ENCODE peak calls at places on chromosomes 6 and 20, in ten cellular contexts. V is brain microvascular endothelial cell, A is mammary epithelial cell, G is uterus, O is A673, Z is esophagus muscularis mucosa, E is heart left ventricle, L is foreskin fibroblast, T is right atrium auricular region, X is astrocyte of the spinal cord. Q is an unnamed sample.

GRCh38 chr6:27839303-27840081 is 72.7 kb downstream of the OR2B2 start:
- DNase-seq in L (peak; percentile 75), X (peak; percentile 83), O (peak; percentile 62), G (peak; percentile 55), E (peak; percentile 45), V (peak; percentile 65), T (peak; percentile 77), A (peak; percentile 61), Z (no peak), Q (peak; percentile 64)

GRCh38 chr6:35343092-35343834 is 905 bp downstream of the PPARD start:
- DNase-seq in Z (no peak), E (peak; percentile 66), X (peak; percentile 33), O (no peak), V (no peak), T (no peak), A (peak; percentile 36), G (peak; percentile 51), L (no peak), Q (no peak)

GRCh38 chr6:26351544-26351953 is 13.4 kb upstream of the BTN3A2 start:
- DNase-seq in L (peak; percentile 98), G (no peak), T (no peak), Z (no peak), E (no peak), V (peak; percentile 98), O (peak; percentile 35), X (peak; percentile 85), A (peak; percentile 94), Q (peak; percentile 92)

GRCh38 chr6:158408552-158409130 is 96.4 kb downstream of the TULP4 start:
- DNase-seq in A (no peak), V (peak; percentile 84), L (peak; percentile 73), E (peak; percentile 84), O (peak; percentile 34), G (peak; percentile 45), X (peak; percentile 87), Z (peak; percentile 57), T (peak; percentile 66), Q (peak; percentile 9)

GRCh38 chr6:63649269-63649668 is 13.7 kb downstream of the PHF3 start:
- DNase-seq in A (no peak), V (no peak), Z (no peak), E (no peak), X (no peak), T (no peak), O (no peak), G (no peak), L (no peak), Q (no peak)

GRCh38 chr6:121436172-121436965 is 923 bp downstream of the GJA1 start:
- DNase-seq in T (no peak), G (no peak), O (peak; percentile 48), L (no peak), A (no peak), Z (no peak), X (no peak), V (no peak), E (no peak), Q (peak; percentile 13)

GRCh38 chr20:49281059-49281912 is 3.4 kb upstream of the ZNFX1 start:
- DNase-seq in V (peak; percentile 38), O (peak; percentile 60), E (no peak), L (no peak), G (no peak), A (no peak), X (no peak), T (no peak), Z (no peak), Q (peak; percentile 78)

GRCh38 chr20:1776608-1777475 is 118.4 kb upstream of the SIRPA start:
- DNase-seq in T (peak; percentile 92), V (peak; percentile 87), O (peak; percentile 93), G (peak; percentile 92), A (peak; percentile 80), X (peak; percentile 89), E (peak; percentile 92), L (peak; percentile 87), Z (peak; percentile 96), Q (peak; percentile 89)

GRCh38 chr6:75481936-75482593 is 11.5 kb downstream of the FILIP1 start:
- DNase-seq in Z (no peak), A (no peak), X (peak; percentile 27), V (peak; percentile 64), O (no peak), L (peak; percentile 70), E (no peak), G (peak; percentile 24), T (no peak), Q (no peak)

GRCh38 chr6:11129908-11130565 is 18.5 kb upstream of the ERVFRD-1 start:
- DNase-seq in Z (no peak), E (no peak), L (no peak), G (no peak), V (no peak), T (no peak), X (no peak), O (no peak), A (no peak), Q (no peak)

GRCh38 chr6:134714679-134715078 is 235.2 kb downstream of the ALDH8A1 start:
- DNase-seq in E (no peak), G (no peak), L (no peak), O (no peak), Z (no peak), T (no peak), A (peak; percentile 72), V (no peak), X (peak; percentile 34), Q (peak; percentile 86)

GRCh38 chr6:41966961-41967311 is 25.3 kb upstream of the CCND3 start:
- DNase-seq in O (no peak), X (peak; percentile 72), L (peak; percentile 41), V (peak; percentile 52), G (no peak), E (no peak), Z (no peak), T (no peak), A (peak; percentile 77), Q (peak; percentile 78)

GRCh38 chr20:52438326-52438963 is 246.9 kb upstream of the ZFP64 start:
- DNase-seq in T (no peak), A (no peak), V (no peak), X (no peak), L (no peak), E (no peak), O (no peak), Z (no peak), G (no peak), Q (no peak)

GRCh38 chr6:444653-445275 is 53.2 kb downstream of the IRF4 start:
- DNase-seq in Z (no peak), O (no peak), G (no peak), X (no peak), A (no peak), V (no peak), L (no peak), E (no peak), T (no peak), Q (no peak)

DNA sequence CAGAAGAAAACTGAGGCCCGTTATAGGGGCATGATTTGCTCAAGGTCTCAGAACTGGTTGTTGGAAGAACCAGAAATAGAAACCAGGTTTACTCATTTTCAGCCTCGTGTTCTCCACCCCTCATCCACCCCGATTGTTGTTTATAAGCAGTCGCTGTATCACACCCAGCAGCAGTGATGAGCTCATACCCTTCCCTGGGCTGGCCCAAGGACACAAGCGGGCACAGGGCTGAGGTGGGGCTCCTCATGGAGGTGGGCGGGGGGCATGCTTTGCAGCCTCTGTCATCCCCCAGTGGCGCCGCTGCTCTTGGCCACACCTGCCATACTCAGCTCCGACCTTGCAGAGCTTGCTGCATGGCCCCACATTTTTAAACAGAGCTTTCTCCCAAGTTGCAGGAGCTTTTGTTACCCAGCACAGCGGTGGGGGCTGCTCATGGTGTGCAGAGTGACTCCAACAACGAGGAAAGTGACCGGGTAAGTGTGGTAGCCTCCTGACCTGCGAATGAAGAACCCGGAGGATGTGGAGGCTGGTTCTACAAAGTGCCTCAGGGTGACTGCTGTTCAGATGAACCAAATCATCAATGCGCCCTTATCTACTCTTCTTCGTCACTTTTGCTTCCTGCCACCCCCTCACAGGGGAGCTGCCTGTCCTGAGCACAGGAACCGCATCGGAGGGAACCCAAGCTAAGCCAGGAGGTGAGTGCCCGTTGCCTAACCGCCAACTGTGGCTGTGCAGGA is 43.5 kb upstream of the NKX2-2 start:
- DNase-seq in E (no peak), Z (no peak), A (no peak), L (no peak), G (no peak), O (no peak), X (no peak), T (no peak), V (no peak), Q (no peak)
- H3K4me3 ChIP-seq in E (no peak overlapping the region), Z (no peak overlapping the region), A (no peak overlapping the region), L (no peak overlapping the region), G (no peak overlapping the region), O (no peak overlapping the region), X (no peak overlapping the region), T (no peak overlapping the region), V (no peak overlapping the region), Q (no peak overlapping the region)

GRCh38 chr20:278607-279571 is 11.7 kb downstream of the C20orf96 start:
- DNase-seq in G (peak; percentile 68), X (no peak), A (no peak), V (no peak), L (no peak), E (peak; percentile 65), T (no peak), Z (no peak), O (peak; percentile 71), Q (peak; percentile 43)
- TF ChIP-seq CTCF in G (peak; percentile 21), X (no peak), A (no peak), V (peak; percentile 10), L (peak; percentile 21), E (no peak), T (no peak), Z (no peak), O (peak; percentile 47), Q (peak; percentile 24)

GRCh38 chr6:2266031-2266430 is 20.6 kb upstream of the GMDS start:
- DNase-seq in L (no peak), T (no peak), E (no peak), V (no peak), A (no peak), O (no peak), X (no peak), Z (no peak), G (no peak), Q (no peak)

GRCh38 chr6:2275207-2275891 is 29.9 kb upstream of the GMDS start:
- DNase-seq in A (no peak), O (peak; percentile 4), T (no peak), E (no peak), G (no peak), V (peak; percentile 10), Z (no peak), L (peak; percentile 17), X (peak; percentile 44), Q (no peak)

GRCh38 chr6:2266845-2267244 is 21.4 kb upstream of the GMDS start:
- DNase-seq in T (no peak), X (no peak), E (no peak), G (no peak), A (no peak), Z (no peak), L (no peak), O (no peak), V (no peak), Q (no peak)

GRCh38 chr6:2264932-2265331 is 19.5 kb upstream of the GMDS start:
- DNase-seq in X (no peak), L (peak; percentile 29), Z (no peak), T (no peak), A (peak; percentile 87), O (no peak), E (no peak), G (no peak), V (peak; percentile 30), Q (peak; percentile 82)

GRCh38 chr6:2270049-2270448 is 24.6 kb upstream of the GMDS start:
- DNase-seq in E (no peak), Z (no peak), G (no peak), A (no peak), L (no peak), T (no peak), X (no peak), V (no peak), O (no peak), Q (no peak)
- H3K4me3 ChIP-seq in E (no peak overlapping the region), Z (no peak overlapping the region), G (no peak overlapping the region), A (no peak overlapping the region), L (no peak overlapping the region), T (no peak overlapping the region), X (no peak overlapping the region), V (no peak overlapping the region), O (no peak overlapping the region), Q (no peak overlapping the region)

GRCh38 chr6:155340464-155341129 is 26.3 kb upstream of the TFB1M start:
- DNase-seq in Z (no peak), T (no peak), E (no peak), X (peak; percentile 64), L (peak; percentile 30), G (no peak), A (peak; percentile 56), O (peak; percentile 46), V (peak; percentile 76), Q (peak; percentile 36)
- TF ChIP-seq CTCF in Z (no peak), T (no peak), E (no peak), X (peak; percentile 69), L (peak; percentile 71), G (no peak), A (peak; percentile 38), O (peak; percentile 39), V (peak; percentile 87), Q (peak; percentile 34)

Q was measured in epithelial cell of esophagus.